ENCODE peak calls at places on chromosome 22, in nine cellular contexts. X, E, C, U, J, I, A, Y and D are unnamed samples. For H3K9me3, the result is how much of the 10 kb centered on the place peaks cover.

GRCh38 chr22:39174498-39175120 is 22.1 kb upstream of the CBX7 start:
- DNase-seq in X (peak), E (peak), C (peak), U (peak), J (peak), I (peak), A (peak), Y (peak), D (peak)

GRCh38 chr22:36470162-36470993 is 11.1 kb downstream of the TXN2 start:
- DNase-seq in X (peak), E (peak), C (peak), U (peak), J (peak), I (peak), A (peak), Y (peak), D (peak)

GRCh38 chr22:25775501-25775900 is 33.5 kb downstream of the MYO18B start:
- DNase-seq in X (no peak), E (no peak), C (peak), U (peak), J (peak), I (peak), A (no peak), Y (peak), D (peak)

GRCh38 chr22:27905638-27906037 is 13.4 kb downstream of the PITPNB start:
- DNase-seq in X (no peak), E (no peak), C (no peak), U (no peak), J (no peak), I (no peak), A (no peak), Y (no peak), D (no peak)

GRCh38 chr22:32761251-32761903 is 40.1 kb upstream of the TIMP3 start:
- DNase-seq in X (peak), E (no peak), C (no peak), U (peak), J (peak), I (peak), A (no peak), Y (peak), D (no peak)

GRCh38 chr22:37735054-37735453 is 38.2 kb downstream of the TRIOBP start:
- DNase-seq in X (no peak), E (no peak), C (no peak), U (peak), J (no peak), I (no peak), A (peak), Y (no peak), D (peak)

GRCh38 chr22:37544955-37545702 is 15.2 kb upstream of the CDC42EP1 start:
- DNase-seq in X (peak), E (peak), C (peak), U (peak), J (peak), I (no peak), A (peak), Y (peak), D (peak)

GRCh38 chr22:41713004-41713403 is 13.7 kb downstream of the MEI1 start:
- DNase-seq in X (no peak), E (peak), C (no peak), U (no peak), J (no peak), I (no peak), A (no peak), Y (no peak), D (no peak)

GRCh38 chr22:35894937-35895708 is 133.5 kb downstream of the RBFOX2 start:
- DNase-seq in X (no peak), E (peak), C (peak), U (peak), J (peak), I (peak), A (peak), Y (peak), D (no peak)

GRCh38 chr22:19840955-19841640 is 13.6 kb downstream of the GNB1L start:
- DNase-seq in X (no peak), E (no peak), C (no peak), U (no peak), J (no peak), I (no peak), A (no peak), Y (no peak), D (no peak)

GRCh38 chr22:28670153-28670552 is 9.5 kb downstream of the TTC28 start:
- DNase-seq in X (no peak), E (no peak), C (no peak), U (peak), J (no peak), I (no peak), A (no peak), Y (no peak), D (no peak)

GRCh38 chr22:31899661-31900060 is 44.7 kb upstream of the YWHAH start:
- DNase-seq in X (peak), E (no peak), C (no peak), U (no peak), J (no peak), I (no peak), A (no peak), Y (no peak), D (no peak)

GRCh38 chr22:39926175-39927152 is 25.6 kb downstream of the GRAP2 start:
- DNase-seq in X (no peak), E (no peak), C (no peak), U (no peak), J (no peak), I (no peak), A (peak), Y (no peak), D (no peak)

DNA sequence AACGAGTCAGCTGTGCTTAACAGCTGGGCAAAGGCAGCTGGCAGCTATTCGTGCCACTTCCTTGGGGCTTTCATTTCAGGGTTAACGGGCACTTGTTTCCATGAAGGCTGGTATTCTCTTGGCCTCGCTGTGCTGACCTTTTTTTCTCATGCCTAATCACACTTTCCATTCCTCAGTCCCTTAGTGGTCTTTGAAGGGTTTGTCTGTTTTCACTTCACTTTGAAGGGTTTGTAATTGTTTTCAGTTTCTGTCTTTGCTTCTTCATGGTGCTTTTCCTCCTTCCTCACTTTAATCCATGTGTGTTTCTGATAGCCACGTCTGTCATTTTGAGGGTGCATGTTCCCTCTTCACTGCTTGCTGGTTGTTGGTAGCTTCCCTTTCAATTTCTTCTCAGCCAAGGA is 24.6 kb downstream of the PPIL2 start:
- DNase-seq in X (no peak), E (no peak), C (no peak), U (no peak), J (no peak), I (no peak), A (no peak), Y (no peak), D (no peak)
- H3K9ac ChIP-seq in X (no peak), E (no peak), C (no peak), U (no peak), J (no peak), I (no peak), A (no peak), Y (no peak), D (no peak)

GRCh38 chr22:49237279-49237678 is 590.4 kb downstream of the BRD1 start:
- DNase-seq in X (no peak), E (no peak), C (no peak), U (no peak), J (no peak), I (no peak), A (no peak), Y (no peak), D (no peak)

GRCh38 chr22:49237703-49238102 is 590.0 kb downstream of the BRD1 start:
- DNase-seq in X (no peak), E (no peak), C (no peak), U (no peak), J (no peak), I (no peak), A (no peak), Y (no peak), D (no peak)

GRCh38 chr22:49240016-49240380 is 587.7 kb downstream of the BRD1 start:
- DNase-seq in X (peak), E (no peak), C (no peak), U (no peak), J (no peak), I (no peak), A (no peak), Y (no peak), D (no peak)

GRCh38 chr22:49239264-49240015 is 588.2 kb downstream of the BRD1 start:
- DNase-seq in X (peak), E (no peak), C (no peak), U (no peak), J (no peak), I (no peak), A (no peak), Y (no peak), D (no peak)

DNA sequence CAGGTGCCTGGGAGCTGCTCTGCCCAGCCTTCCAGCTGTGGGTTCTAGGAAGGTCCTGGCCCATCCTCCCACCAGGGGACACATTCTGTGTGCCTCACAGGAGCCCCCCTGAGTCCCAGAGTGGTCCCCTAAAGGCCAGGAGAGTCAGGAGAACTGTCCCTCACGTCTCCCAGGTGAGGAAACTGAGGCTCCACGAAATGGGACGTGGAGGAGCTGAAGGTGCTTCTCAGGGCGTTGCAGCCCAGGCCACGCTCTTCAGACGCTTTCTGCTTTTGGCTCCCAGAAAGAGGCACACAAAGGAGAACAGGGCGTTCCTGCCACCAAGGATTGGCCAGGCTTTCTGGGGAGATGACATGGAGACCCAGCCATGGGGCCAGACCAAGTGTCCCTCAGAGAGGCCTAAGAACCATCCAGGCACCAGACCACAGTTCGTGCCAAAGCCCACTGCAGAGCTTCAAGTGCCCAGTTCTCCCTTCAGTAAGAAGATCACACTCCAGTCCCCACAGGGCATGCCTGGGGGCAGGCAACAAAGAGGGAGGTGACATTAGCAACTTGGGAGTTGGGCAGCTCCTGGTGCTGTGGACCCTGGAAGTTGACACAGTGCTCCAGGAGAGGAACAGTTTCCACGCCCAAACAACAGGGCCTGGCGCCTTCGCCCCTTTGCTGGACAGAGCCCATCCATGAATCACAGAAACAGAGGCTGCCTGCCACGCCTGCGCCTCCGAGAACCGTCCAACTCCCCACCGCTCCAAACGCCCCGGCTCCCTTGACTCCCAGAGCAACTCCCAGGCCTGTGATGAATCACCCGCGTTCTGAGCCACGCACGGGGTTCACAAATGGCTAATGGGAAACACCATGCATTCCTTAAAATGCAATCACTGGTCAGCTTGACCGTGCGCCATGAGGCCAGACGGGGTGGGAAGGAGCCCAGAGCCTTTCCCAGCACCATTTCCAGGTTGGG is 589.2 kb downstream of the BRD1 start:
- DNase-seq in X (peak), E (no peak), C (no peak), U (no peak), J (no peak), I (no peak), A (no peak), Y (no peak), D (no peak)
- H3K9me3 ChIP-seq in X (under half), E (under half), C (half or more), U (under half), J (under half), I (under half), A (under half), Y (half or more), D (under half)

DNA sequence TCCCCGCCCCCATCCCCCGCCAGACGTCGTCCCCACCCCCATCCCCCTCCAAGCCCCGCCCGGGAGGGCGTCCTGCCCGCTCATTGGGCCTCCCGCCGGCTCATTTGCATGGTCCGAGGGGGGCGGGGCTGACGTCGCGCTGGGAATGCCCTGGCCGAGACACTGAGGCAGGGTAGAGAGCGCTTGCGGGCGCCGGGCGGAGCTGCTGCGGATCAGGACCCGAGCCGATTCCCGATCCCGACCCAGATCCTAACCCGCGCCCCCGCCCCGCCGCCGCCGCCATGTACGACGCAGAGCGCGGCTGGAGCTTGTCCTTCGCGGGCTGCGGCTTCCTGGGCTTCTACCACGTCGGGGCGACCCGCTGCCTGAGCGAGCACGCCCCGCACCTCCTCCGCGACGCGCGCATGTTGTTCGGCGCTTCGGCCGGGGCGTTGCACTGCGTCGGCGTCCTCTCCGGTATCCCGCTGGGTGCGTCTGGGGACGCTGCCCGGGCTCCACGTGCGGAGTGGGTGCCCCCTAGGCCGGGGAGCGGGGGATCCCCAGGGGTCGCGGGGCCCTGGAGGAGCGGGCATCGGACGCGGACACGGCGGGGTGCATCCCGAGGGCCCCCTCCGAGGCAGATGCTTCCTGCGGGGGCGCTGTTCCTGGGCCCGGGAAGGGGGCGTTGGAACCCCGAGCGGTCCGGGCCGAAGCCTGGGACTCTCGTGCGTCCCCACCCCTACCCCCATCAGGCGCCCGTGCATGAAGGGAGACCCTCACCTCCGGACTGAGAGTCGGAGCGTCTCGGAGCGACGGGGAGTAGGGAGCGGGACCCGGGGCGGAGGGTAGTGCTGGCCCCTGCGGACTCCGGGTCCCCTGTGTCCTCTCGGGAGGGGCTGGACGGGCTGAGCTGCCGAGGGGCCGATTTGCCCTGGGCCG is at the start of gene PNPLA3:
- DNase-seq in X (peak), E (peak), C (peak), U (peak), J (peak), I (peak), A (peak), Y (peak), D (peak)
- H3K9ac ChIP-seq in X (peak), E (peak), C (peak), U (peak), J (peak), I (peak), A (no peak), Y (peak), D (peak)

GRCh38 chr22:44215287-44215686 is 34.6 kb downstream of the PARVG start:
- DNase-seq in X (no peak), E (no peak), C (no peak), U (no peak), J (no peak), I (no peak), A (no peak), Y (no peak), D (peak)

GRCh38 chr22:44219101-44219870 is 38.6 kb downstream of the PARVG start:
- DNase-seq in X (no peak), E (no peak), C (no peak), U (no peak), J (no peak), I (no peak), A (no peak), Y (no peak), D (peak)

GRCh38 chr22:44218071-44218470 is 37.3 kb downstream of the PARVG start:
- DNase-seq in X (no peak), E (no peak), C (no peak), U (no peak), J (no peak), I (no peak), A (no peak), Y (no peak), D (peak)

GRCh38 chr22:44214764-44215163 is 34.0 kb downstream of the PARVG start:
- DNase-seq in X (no peak), E (no peak), C (no peak), U (no peak), J (no peak), I (no peak), A (no peak), Y (no peak), D (peak)

GRCh38 chr22:44217346-44217745 is 36.6 kb downstream of the PARVG start:
- DNase-seq in X (no peak), E (no peak), C (no peak), U (no peak), J (no peak), I (no peak), A (no peak), Y (no peak), D (peak)
- H3K9me3 ChIP-seq in X (under half), E (under half), C (under half), U (under half), J (under half), I (under half), A (under half), Y (under half), D (under half)

GRCh38 chr22:47100019-47100418 is 337.6 kb downstream of the TBC1D22A start:
- DNase-seq in X (no peak), E (no peak), C (no peak), U (no peak), J (no peak), I (no peak), A (no peak), Y (no peak), D (no peak)
- H3K9ac ChIP-seq in X (no peak), E (no peak), C (no peak), U (no peak), J (no peak), I (no peak), A (no peak), Y (no peak), D (no peak)

GRCh38 chr22:33891455-33891854 is 28.8 kb downstream of the LARGE1 start:
- DNase-seq in X (no peak), E (no peak), C (no peak), U (no peak), J (no peak), I (no peak), A (no peak), Y (no peak), D (no peak)

GRCh38 chr22:33886696-33887095 is 33.6 kb downstream of the LARGE1 start:
- DNase-seq in X (no peak), E (no peak), C (no peak), U (no peak), J (no peak), I (no peak), A (no peak), Y (no peak), D (no peak)

GRCh38 chr22:33887173-33887572 is 33.1 kb downstream of the LARGE1 start:
- DNase-seq in X (no peak), E (no peak), C (no peak), U (no peak), J (no peak), I (no peak), A (no peak), Y (no peak), D (no peak)

GRCh38 chr22:33889748-33890147 is 30.5 kb downstream of the LARGE1 start:
- DNase-seq in X (no peak), E (no peak), C (no peak), U (no peak), J (no peak), I (no peak), A (no peak), Y (no peak), D (no peak)

DNA sequence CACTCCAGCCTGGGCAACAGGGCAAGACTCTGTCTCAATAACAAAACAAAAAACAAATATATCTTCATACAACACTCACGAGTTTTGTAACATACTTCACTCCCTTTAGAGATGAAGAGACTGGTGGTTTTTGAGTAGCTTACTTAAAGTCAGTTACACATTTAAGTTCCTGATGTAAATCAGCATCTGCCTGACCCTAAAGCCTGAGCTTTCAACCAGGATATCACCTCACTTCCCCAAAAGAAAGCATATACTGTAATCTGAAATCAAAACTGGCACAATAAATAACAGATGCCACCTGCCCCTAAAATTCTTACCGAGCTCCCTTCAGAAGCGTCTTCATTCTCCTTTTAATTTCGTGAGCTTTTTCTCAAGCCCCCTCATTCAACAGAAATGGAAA is 31.5 kb downstream of the LARGE1 start:
- DNase-seq in X (no peak), E (no peak), C (no peak), U (no peak), J (no peak), I (no peak), A (no peak), Y (no peak), D (no peak)
- H3K9me3 ChIP-seq in X (under half), E (under half), C (under half), U (under half), J (under half), I (under half), A (under half), Y (under half), D (under half)